ENCODE peak calls at places on chromosome 15, in seven cellular contexts. S, N, W, P, T, O and D are unnamed samples.

GRCh38 chr15:51131596-51132290 is 37.0 kb upstream of the TNFAIP8L3 start:
- DNase-seq in W (no peak), T (no peak), P (peak), S (no peak), N (no peak), O (peak), D (no peak)

GRCh38 chr15:82533801-82534200 is 6.5 kb downstream of the RPS17 start:
- DNase-seq in N (no peak), W (no peak), S (no peak), P (no peak), T (no peak), O (no peak), D (no peak)

GRCh38 chr15:79067434-79067833 is 23.1 kb downstream of the RASGRF1 start:
- DNase-seq in P (no peak), W (no peak), N (no peak), T (no peak), S (no peak), O (no peak), D (no peak)

GRCh38 chr15:31435891-31436628 is 109.4 kb downstream of the KLF13 start:
- DNase-seq in O (no peak), T (no peak), N (no peak), P (no peak), S (no peak), W (no peak), D (peak)

GRCh38 chr15:51129513-51130197 is 34.9 kb upstream of the TNFAIP8L3 start:
- DNase-seq in P (no peak), T (no peak), O (no peak), N (no peak), S (no peak), W (no peak), D (no peak)

GRCh38 chr15:40803688-40804087 is 3.2 kb upstream of the ZFYVE19 start:
- DNase-seq in P (no peak), N (no peak), W (no peak), O (no peak), T (peak), S (no peak), D (no peak)

GRCh38 chr15:89381330-89381729 is 46.7 kb upstream of the POLG start:
- DNase-seq in W (no peak), T (no peak), N (no peak), P (no peak), S (no peak), O (no peak), D (no peak)

GRCh38 chr15:31845791-31846190 is 184.5 kb upstream of the CHRNA7 start:
- DNase-seq in P (no peak), N (no peak), W (no peak), S (no peak), T (no peak), O (no peak), D (no peak)

GRCh38 chr15:47552978-47553608 is 164.2 kb upstream of the SEMA6D start:
- DNase-seq in W (no peak), S (no peak), O (no peak), T (no peak), N (no peak), P (no peak), D (no peak)

GRCh38 chr15:66004618-66005262 is 135.4 kb downstream of the RAB11A start:
- DNase-seq in W (no peak), S (no peak), T (peak), O (peak), N (no peak), P (peak), D (no peak)

GRCh38 chr15:55168350-55168974 is 28.3 kb downstream of the RSL24D1 start:
- DNase-seq in W (peak), S (peak), N (peak), T (peak), P (peak), O (peak), D (no peak)

GRCh38 chr15:69661871-69662667 is 209.5 kb downstream of the RPLP1 start:
- DNase-seq in N (no peak), W (no peak), O (no peak), T (no peak), S (no peak), P (no peak), D (no peak)

GRCh38 chr15:25543156-25543555 is 104.3 kb upstream of the UBE3A start:
- DNase-seq in T (no peak), P (no peak), W (no peak), S (no peak), O (peak), N (no peak), D (no peak)

GRCh38 chr15:62962101-62962995 is 80.2 kb upstream of the TPM1 start:
- DNase-seq in P (no peak), O (no peak), W (no peak), N (no peak), S (no peak), T (no peak), D (no peak)

GRCh38 chr15:55434989-55435825 is 26.9 kb downstream of the PIERCE2 start:
- DNase-seq in O (peak), N (no peak), P (peak), W (no peak), T (peak), S (peak), D (no peak)

GRCh38 chr15:95162967-95163531 is 931.7 kb downstream of the MCTP2 start:
- DNase-seq in T (no peak), W (no peak), O (peak), N (no peak), P (peak), S (no peak), D (no peak)

GRCh38 chr15:67017318-67017717 is 48.1 kb upstream of the SMAD3 start:
- DNase-seq in P (no peak), S (no peak), N (no peak), O (no peak), T (no peak), W (no peak), D (no peak)

GRCh38 chr15:31158858-31159569 is 57.5 kb upstream of the TRPM1 start:
- DNase-seq in W (no peak), T (peak), P (no peak), N (no peak), O (no peak), S (no peak), D (no peak)

GRCh38 chr15:64610257-64610919 is 150.0 kb downstream of the ZNF609 start:
- DNase-seq in S (no peak), W (no peak), T (no peak), P (no peak), N (no peak), O (no peak), D (no peak)

GRCh38 chr15:49145651-49146609 is 9.5 kb downstream of the COPS2 start:
- DNase-seq in N (peak), P (peak), T (peak), O (peak), S (peak), W (peak), D (no peak)